ENCODE peak calls at places on chromosomes 11 and 22, in eight cellular contexts. One of them, this sample, is unnamed.

GRCh38 chr11:58606930-58607714 is 15.3 kb upstream of the CNTF start:
- DNase-seq in PC-9: no peak
- DNase-seq in cardiac fibroblast: no peak
- DNase-seq in HAP-1: no peak
- DNase-seq in left ventricle myocardium inferior: no peak
- DNase-seq in dorsolateral prefrontal cortex: no peak
- DNase-seq in BJ: no peak
- DNase-seq in PC-3: no peak
- DNase-seq in this sample: no peak

GRCh38 chr11:80227915-80228314 is 787.1 kb upstream of the TENM4 start:
- DNase-seq in cardiac fibroblast: no peak
- DNase-seq in PC-3: no peak
- DNase-seq in PC-9: no peak
- DNase-seq in dorsolateral prefrontal cortex: no peak
- DNase-seq in HAP-1: no peak
- DNase-seq in left ventricle myocardium inferior: no peak
- DNase-seq in BJ: no peak
- DNase-seq in this sample: no peak

GRCh38 chr22:19173047-19174035 is 5.2 kb downstream of the SLC25A1 start:
- DNase-seq in cardiac fibroblast: no peak
- DNase-seq in BJ: no peak
- DNase-seq in PC-9: peak
- DNase-seq in left ventricle myocardium inferior: no peak
- DNase-seq in PC-3: no peak
- DNase-seq in HAP-1: no peak
- DNase-seq in dorsolateral prefrontal cortex: no peak
- DNase-seq in this sample: no peak

GRCh38 chr11:48025293-48025982 is 45.1 kb downstream of the PTPRJ start:
- DNase-seq in BJ: no peak
- DNase-seq in PC-9: peak
- DNase-seq in cardiac fibroblast: no peak
- DNase-seq in PC-3: no peak
- DNase-seq in HAP-1: no peak
- DNase-seq in dorsolateral prefrontal cortex: no peak
- DNase-seq in left ventricle myocardium inferior: no peak
- DNase-seq in this sample: no peak

GRCh38 chr11:93929407-93929806 is 79.0 kb upstream of the VSTM5 start:
- DNase-seq in dorsolateral prefrontal cortex: no peak
- DNase-seq in BJ: no peak
- DNase-seq in HAP-1: no peak
- DNase-seq in PC-9: no peak
- DNase-seq in PC-3: peak
- DNase-seq in cardiac fibroblast: no peak
- DNase-seq in left ventricle myocardium inferior: no peak
- DNase-seq in this sample: no peak

GRCh38 chr11:47087801-47088200 is 88.9 kb downstream of the ARFGAP2 start:
- DNase-seq in dorsolateral prefrontal cortex: no peak
- DNase-seq in HAP-1: no peak
- DNase-seq in PC-9: no peak
- DNase-seq in PC-3: no peak
- DNase-seq in left ventricle myocardium inferior: no peak
- DNase-seq in BJ: no peak
- DNase-seq in cardiac fibroblast: no peak
- DNase-seq in this sample: no peak

GRCh38 chr11:61290905-61291690 is 4.0 kb downstream of the VWCE start:
- DNase-seq in PC-3: no peak
- DNase-seq in dorsolateral prefrontal cortex: no peak
- DNase-seq in BJ: no peak
- DNase-seq in HAP-1: no peak
- DNase-seq in PC-9: no peak
- DNase-seq in left ventricle myocardium inferior: no peak
- DNase-seq in cardiac fibroblast: no peak
- DNase-seq in this sample: no peak

GRCh38 chr11:6746086-6746618 is 25.6 kb downstream of the OR2AG2 start:
- DNase-seq in left ventricle myocardium inferior: no peak
- DNase-seq in PC-3: no peak
- DNase-seq in BJ: no peak
- DNase-seq in PC-9: no peak
- DNase-seq in dorsolateral prefrontal cortex: no peak
- DNase-seq in cardiac fibroblast: peak
- DNase-seq in HAP-1: no peak
- DNase-seq in this sample: no peak

GRCh38 chr22:42945736-42946135 is 69.2 kb downstream of the PACSIN2 start:
- DNase-seq in PC-3: no peak
- DNase-seq in PC-9: no peak
- DNase-seq in cardiac fibroblast: no peak
- DNase-seq in HAP-1: no peak
- DNase-seq in left ventricle myocardium inferior: no peak
- DNase-seq in BJ: no peak
- DNase-seq in dorsolateral prefrontal cortex: no peak
- DNase-seq in this sample: no peak

GRCh38 chr11:8261316-8261715 is 2.4 kb downstream of the LMO1 start:
- DNase-seq in BJ: no peak
- DNase-seq in dorsolateral prefrontal cortex: no peak
- DNase-seq in HAP-1: no peak
- DNase-seq in PC-9: no peak
- DNase-seq in cardiac fibroblast: no peak
- DNase-seq in PC-3: no peak
- DNase-seq in left ventricle myocardium inferior: no peak
- DNase-seq in this sample: no peak

GRCh38 chr11:130721736-130722135 is 194.5 kb downstream of the SNX19 start:
- DNase-seq in PC-9: no peak
- DNase-seq in BJ: no peak
- DNase-seq in PC-3: peak
- DNase-seq in left ventricle myocardium inferior: no peak
- DNase-seq in cardiac fibroblast: peak
- DNase-seq in HAP-1: no peak
- DNase-seq in dorsolateral prefrontal cortex: no peak
- DNase-seq in this sample: no peak

GRCh38 chr22:49847751-49848689 is 5.6 kb upstream of the ZBED4 start:
- DNase-seq in BJ: no peak
- DNase-seq in cardiac fibroblast: no peak
- DNase-seq in PC-9: no peak
- DNase-seq in PC-3: no peak
- DNase-seq in left ventricle myocardium inferior: peak
- DNase-seq in HAP-1: no peak
- DNase-seq in dorsolateral prefrontal cortex: no peak
- DNase-seq in this sample: no peak
- H3K4me3 ChIP-seq in BJ: peak
- H3K4me3 ChIP-seq in cardiac fibroblast: peak
- H3K4me3 ChIP-seq in PC-9: no peak
- H3K4me3 ChIP-seq in PC-3: no peak
- H3K4me3 ChIP-seq in left ventricle myocardium inferior: peak
- H3K4me3 ChIP-seq in HAP-1: peak
- H3K4me3 ChIP-seq in dorsolateral prefrontal cortex: peak
- H3K4me3 ChIP-seq in this sample: peak

GRCh38 chr11:126313826-126314225 is 10.0 kb downstream of the DCPS start:
- DNase-seq in left ventricle myocardium inferior: no peak
- DNase-seq in BJ: no peak
- DNase-seq in PC-9: no peak
- DNase-seq in PC-3: no peak
- DNase-seq in cardiac fibroblast: no peak
- DNase-seq in dorsolateral prefrontal cortex: no peak
- DNase-seq in HAP-1: no peak
- DNase-seq in this sample: no peak

GRCh38 chr11:126312903-126313460 is 9.1 kb downstream of the DCPS start:
- DNase-seq in PC-3: no peak
- DNase-seq in cardiac fibroblast: no peak
- DNase-seq in HAP-1: no peak
- DNase-seq in left ventricle myocardium inferior: no peak
- DNase-seq in PC-9: no peak
- DNase-seq in dorsolateral prefrontal cortex: no peak
- DNase-seq in BJ: no peak
- DNase-seq in this sample: no peak

GRCh38 chr11:126318642-126319373 is 14.9 kb downstream of the DCPS start:
- DNase-seq in cardiac fibroblast: peak
- DNase-seq in left ventricle myocardium inferior: peak
- DNase-seq in BJ: peak
- DNase-seq in HAP-1: no peak
- DNase-seq in PC-9: no peak
- DNase-seq in dorsolateral prefrontal cortex: no peak
- DNase-seq in PC-3: peak
- DNase-seq in this sample: peak

GRCh38 chr11:126319374-126319740 is 15.5 kb downstream of the DCPS start:
- DNase-seq in dorsolateral prefrontal cortex: no peak
- DNase-seq in PC-9: no peak
- DNase-seq in HAP-1: no peak
- DNase-seq in BJ: no peak
- DNase-seq in left ventricle myocardium inferior: no peak
- DNase-seq in PC-3: no peak
- DNase-seq in cardiac fibroblast: no peak
- DNase-seq in this sample: no peak

DNA sequence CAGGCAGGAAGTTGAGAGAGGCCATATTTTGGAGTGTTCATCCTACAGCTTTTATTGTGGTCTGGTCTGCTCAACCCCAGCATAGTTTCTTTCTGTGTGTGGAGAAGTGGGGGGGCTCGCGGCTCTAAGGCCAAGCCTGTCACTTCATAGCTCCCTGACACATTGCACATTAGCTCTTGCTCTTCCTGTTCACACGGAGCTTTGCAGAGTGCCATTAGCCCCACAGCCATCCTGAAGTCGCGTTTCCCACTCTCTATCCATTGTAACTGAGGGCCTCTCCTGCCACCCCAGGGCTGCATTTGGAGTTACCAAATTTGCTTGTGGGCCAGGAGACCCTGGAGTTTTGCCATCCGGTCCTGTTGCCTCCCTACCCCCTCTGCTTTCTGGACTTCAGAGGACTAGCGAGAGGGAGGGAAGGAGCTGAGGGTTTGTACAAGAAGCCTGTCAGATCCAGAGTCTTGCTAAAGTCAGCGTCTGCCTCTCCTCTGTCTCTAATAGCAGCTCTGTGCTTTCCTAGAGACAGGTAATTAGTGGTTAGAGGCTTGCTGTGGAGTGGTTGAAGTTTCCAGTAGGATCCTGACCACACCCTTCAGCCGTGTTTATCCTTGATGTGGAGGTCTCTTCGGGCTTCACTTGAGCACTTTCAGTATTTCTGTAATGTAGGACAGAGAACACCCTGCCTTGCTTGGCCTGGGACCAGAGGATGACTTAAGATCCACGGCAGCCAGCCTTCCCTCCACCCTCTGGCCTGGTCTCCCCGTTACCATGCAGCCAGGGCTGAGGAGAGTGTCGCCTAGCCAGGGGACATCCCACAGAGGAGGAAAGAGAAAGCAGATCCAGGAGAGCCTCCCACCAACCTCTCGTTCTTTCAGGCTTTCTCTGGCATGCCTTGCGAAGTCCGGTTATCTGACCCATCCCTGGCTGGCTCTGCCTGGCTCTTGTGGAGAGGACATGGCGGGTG is 14.1 kb downstream of the DCPS start:
- DNase-seq in HAP-1: no peak
- DNase-seq in BJ: no peak
- DNase-seq in PC-3: no peak
- DNase-seq in left ventricle myocardium inferior: peak
- DNase-seq in dorsolateral prefrontal cortex: peak
- DNase-seq in PC-9: no peak
- DNase-seq in cardiac fibroblast: peak
- DNase-seq in this sample: peak
- H3K4me3 ChIP-seq in HAP-1: no peak
- H3K4me3 ChIP-seq in BJ: peak
- H3K4me3 ChIP-seq in PC-3: no peak
- H3K4me3 ChIP-seq in left ventricle myocardium inferior: peak
- H3K4me3 ChIP-seq in dorsolateral prefrontal cortex: peak
- H3K4me3 ChIP-seq in PC-9: no peak
- H3K4me3 ChIP-seq in cardiac fibroblast: no peak
- H3K4me3 ChIP-seq in this sample: peak

GRCh38 chr11:724733-725386 is 18.8 kb downstream of the EPS8L2 start:
- DNase-seq in HAP-1: no peak
- DNase-seq in BJ: no peak
- DNase-seq in cardiac fibroblast: no peak
- DNase-seq in left ventricle myocardium inferior: no peak
- DNase-seq in PC-9: no peak
- DNase-seq in PC-3: no peak
- DNase-seq in dorsolateral prefrontal cortex: no peak
- DNase-seq in this sample: no peak

GRCh38 chr11:725624-726202 is 19.7 kb downstream of the EPS8L2 start:
- DNase-seq in PC-9: no peak
- DNase-seq in left ventricle myocardium inferior: no peak
- DNase-seq in cardiac fibroblast: no peak
- DNase-seq in PC-3: no peak
- DNase-seq in HAP-1: no peak
- DNase-seq in BJ: no peak
- DNase-seq in dorsolateral prefrontal cortex: no peak
- DNase-seq in this sample: no peak

GRCh38 chr11:727859-728748 is 19.2 kb upstream of the TALDO1 start:
- DNase-seq in HAP-1: peak
- DNase-seq in PC-3: peak
- DNase-seq in PC-9: peak
- DNase-seq in cardiac fibroblast: peak
- DNase-seq in left ventricle myocardium inferior: peak
- DNase-seq in BJ: peak
- DNase-seq in dorsolateral prefrontal cortex: peak
- DNase-seq in this sample: no peak

GRCh38 chr11:727281-727701 is 20.0 kb upstream of the TALDO1 start:
- DNase-seq in HAP-1: no peak
- DNase-seq in PC-9: no peak
- DNase-seq in dorsolateral prefrontal cortex: no peak
- DNase-seq in left ventricle myocardium inferior: no peak
- DNase-seq in cardiac fibroblast: no peak
- DNase-seq in PC-3: no peak
- DNase-seq in BJ: no peak
- DNase-seq in this sample: no peak

GRCh38 chr11:726278-726915 is 20.4 kb downstream of the EPS8L2 start:
- DNase-seq in BJ: no peak
- DNase-seq in HAP-1: no peak
- DNase-seq in PC-9: peak
- DNase-seq in left ventricle myocardium inferior: no peak
- DNase-seq in PC-3: no peak
- DNase-seq in dorsolateral prefrontal cortex: no peak
- DNase-seq in cardiac fibroblast: no peak
- DNase-seq in this sample: no peak
- H3K4me3 ChIP-seq in BJ: no peak
- H3K4me3 ChIP-seq in HAP-1: no peak
- H3K4me3 ChIP-seq in PC-9: peak
- H3K4me3 ChIP-seq in left ventricle myocardium inferior: peak
- H3K4me3 ChIP-seq in PC-3: no peak
- H3K4me3 ChIP-seq in dorsolateral prefrontal cortex: peak
- H3K4me3 ChIP-seq in cardiac fibroblast: no peak
- H3K4me3 ChIP-seq in this sample: no peak

DNA sequence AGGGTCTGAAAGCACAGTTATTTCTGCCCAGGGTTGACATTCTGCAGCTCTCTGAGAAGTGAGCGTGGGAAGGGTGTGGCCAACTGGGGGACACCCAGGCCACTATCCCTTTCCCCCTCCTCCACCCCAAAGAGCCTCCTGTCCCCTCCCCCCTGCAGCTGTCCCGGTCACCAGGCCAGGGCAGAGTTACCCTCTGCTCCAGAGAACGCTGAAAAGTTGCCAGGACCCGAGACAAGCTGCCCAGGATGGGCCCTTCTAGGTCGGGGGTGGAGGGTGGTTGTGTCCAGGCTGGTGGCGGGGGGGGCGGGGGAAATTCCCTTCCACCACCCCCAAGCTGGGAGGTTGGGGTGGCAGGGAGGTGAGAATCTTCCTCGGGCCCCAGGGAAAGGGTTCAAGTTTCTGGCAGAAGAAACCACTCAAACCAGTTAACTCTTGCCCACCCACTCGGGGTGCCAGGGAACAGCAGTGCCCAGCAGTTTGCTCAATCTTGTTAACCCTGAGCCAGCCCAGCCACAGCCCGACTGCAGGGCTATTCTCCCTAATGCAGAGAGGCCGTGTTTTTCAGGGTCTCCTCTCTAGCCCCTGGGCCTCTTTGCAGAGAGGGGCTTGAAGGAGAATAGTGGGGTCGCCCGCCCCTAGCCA is 615 bp downstream of the LGALS1 start:
- DNase-seq in PC-9: peak
- DNase-seq in PC-3: peak
- DNase-seq in HAP-1: no peak
- DNase-seq in dorsolateral prefrontal cortex: no peak
- DNase-seq in cardiac fibroblast: peak
- DNase-seq in BJ: no peak
- DNase-seq in left ventricle myocardium inferior: peak
- DNase-seq in this sample: no peak
- H3K4me3 ChIP-seq in PC-9: peak
- H3K4me3 ChIP-seq in PC-3: peak
- H3K4me3 ChIP-seq in HAP-1: peak
- H3K4me3 ChIP-seq in dorsolateral prefrontal cortex: peak
- H3K4me3 ChIP-seq in cardiac fibroblast: peak
- H3K4me3 ChIP-seq in BJ: peak
- H3K4me3 ChIP-seq in left ventricle myocardium inferior: peak
- H3K4me3 ChIP-seq in this sample: peak

This sample was measured in HFF-Myc.